ENCODE peak calls at places on chromosomes 7 and 10, in five cellular contexts. V is pancreas, S is body of pancreas, L is ovary, Z is stomach. J is an unnamed sample.

GRCh38 chr10:125982256-125982948 is 86.0 kb downstream of the FANK1 start:
- DNase-seq in V (no peak), S (peak; percentile 57), L (peak; percentile 37), Z (no peak), J (no peak)

GRCh38 chr7:141558544-141559183 is 7.5 kb downstream of the AGK start:
- DNase-seq in V (no peak), S (no peak), L (no peak), Z (no peak), J (no peak)

GRCh38 chr10:75443362-75443761 is 11.9 kb downstream of the LRMDA start:
- DNase-seq in V (no peak), S (no peak), L (no peak), Z (no peak), J (no peak)

GRCh38 chr10:80090120-80090519 is 11.7 kb downstream of the TMEM254 start:
- DNase-seq in V (no peak), S (no peak), L (no peak), Z (no peak), J (no peak)

GRCh38 chr7:88262562-88262961 is 42.7 kb upstream of the SRI start:
- DNase-seq in V (no peak), S (no peak), L (no peak), Z (no peak), J (no peak)

GRCh38 chr10:73867126-73867807 is 7.1 kb downstream of the CAMK2G start:
- DNase-seq in V (no peak), S (no peak), L (no peak), Z (no peak), J (no peak)

GRCh38 chr7:75619636-75620035 is 119.1 kb downstream of the HIP1 start:
- DNase-seq in V (no peak), S (no peak), L (no peak), Z (no peak), J (no peak)

GRCh38 chr7:35707422-35707821 is 12.5 kb upstream of the HERPUD2 start:
- DNase-seq in V (no peak), S (no peak), L (no peak), Z (no peak), J (no peak)

GRCh38 chr7:1555813-1556540 is at the start of gene TMEM184A:
- DNase-seq in V (peak; percentile 99), S (peak; percentile 98), L (peak; percentile 23), Z (peak; percentile 96), J (no peak)

GRCh38 chr10:77185696-77186095 is 451.9 kb downstream of the KCNMA1 start:
- DNase-seq in V (no peak), S (no peak), L (no peak), Z (no peak), J (no peak)

GRCh38 chr7:111931016-111931517 is 275.1 kb downstream of the DOCK4 start:
- DNase-seq in V (no peak), S (no peak), L (no peak), Z (no peak), J (no peak)

GRCh38 chr7:142478479-142479220 is 220.8 kb upstream of the PRSS58 start:
- DNase-seq in V (no peak), S (peak; percentile 51), L (no peak), Z (no peak), J (no peak)

GRCh38 chr7:156034397-156034796 is 222.1 kb upstream of the SHH start:
- DNase-seq in V (no peak), S (no peak), L (no peak), Z (no peak), J (no peak)

GRCh38 chr7:123208793-123209192 is 9.0 kb upstream of the SLC13A1 start:
- DNase-seq in V (no peak), S (peak; percentile 44), L (no peak), Z (no peak), J (no peak)

DNA sequence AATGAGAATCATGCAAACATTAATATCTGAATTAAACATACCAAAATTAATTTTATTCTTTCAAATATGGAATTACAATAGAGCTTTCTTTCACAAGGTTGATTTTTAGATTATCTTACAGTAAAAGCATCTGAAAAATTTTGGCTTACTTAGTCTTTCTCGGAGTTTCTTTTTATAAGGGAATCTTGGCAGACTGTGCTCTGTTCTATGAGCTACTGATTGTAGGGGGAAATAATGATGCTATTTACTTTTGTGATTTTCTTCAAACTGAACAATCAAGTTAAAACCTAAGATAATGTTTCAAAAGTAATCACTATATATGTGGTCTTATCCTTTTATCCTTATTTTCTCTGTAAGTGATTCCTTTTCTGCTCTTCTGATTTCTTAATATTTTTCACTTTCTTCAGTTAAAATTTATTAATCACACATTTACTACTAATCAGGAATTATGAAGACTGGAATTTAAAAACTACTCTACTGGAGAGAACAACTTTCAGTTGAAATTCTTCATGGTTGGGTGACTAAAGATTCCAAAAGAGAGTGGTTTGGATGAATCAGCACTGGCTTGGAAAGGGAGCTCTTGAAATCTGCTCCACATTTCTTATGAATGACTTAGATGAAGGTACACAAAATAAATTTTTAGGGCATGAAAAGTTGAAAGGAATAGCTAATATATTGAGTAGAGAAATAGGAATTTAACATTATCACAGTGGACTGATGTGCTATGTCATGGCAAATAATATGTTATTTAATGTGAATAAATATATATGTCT is 103.9 kb downstream of the PPP1R9A start:
- DNase-seq in V (no peak), S (no peak), L (no peak), Z (no peak), J (no peak)
- H3K4me3 ChIP-seq in V (no peak overlapping the region), S (no peak overlapping the region), L (no peak overlapping the region), Z (no peak overlapping the region), J (no peak overlapping the region)

GRCh38 chr7:105521027-105521730 is 892 bp downstream of the PUS7 start:
- DNase-seq in V (peak; percentile 84), S (peak; percentile 59), L (peak; percentile 57), Z (peak; percentile 66), J (peak; percentile 45)
- H3K27ac ChIP-seq in V (peak overlapping the region; percentile 93), S (peak overlapping the region; percentile 93), L (peak overlapping the region; percentile 65), Z (peak overlapping the region; percentile 94), J (peak overlapping the region; percentile 87)

DNA sequence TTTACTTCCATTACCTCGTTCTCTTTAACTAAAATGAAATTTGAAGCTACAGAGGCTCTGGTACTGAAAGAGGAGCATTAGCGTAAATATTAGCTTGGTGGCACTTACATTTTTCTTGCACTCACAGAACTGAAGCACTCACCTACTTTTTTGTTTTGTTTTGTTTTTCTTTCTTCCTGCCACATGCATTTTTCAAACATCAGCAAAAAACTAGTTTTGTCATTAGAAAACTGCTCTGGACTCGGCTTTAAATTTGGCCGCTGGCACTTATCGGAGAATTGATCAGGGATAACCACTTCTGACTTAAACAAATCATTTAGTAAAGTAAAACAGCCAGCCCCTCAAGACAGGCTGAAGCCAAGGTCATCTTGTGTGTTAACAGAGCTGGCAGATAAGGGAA is 216.3 kb downstream of the SFMBT2 start:
- DNase-seq in V (no peak), S (no peak), L (no peak), Z (no peak), J (no peak)
- H3K4me3 ChIP-seq in V (no peak overlapping the region), S (no peak overlapping the region), L (no peak overlapping the region), Z (no peak overlapping the region), J (no peak overlapping the region)

DNA sequence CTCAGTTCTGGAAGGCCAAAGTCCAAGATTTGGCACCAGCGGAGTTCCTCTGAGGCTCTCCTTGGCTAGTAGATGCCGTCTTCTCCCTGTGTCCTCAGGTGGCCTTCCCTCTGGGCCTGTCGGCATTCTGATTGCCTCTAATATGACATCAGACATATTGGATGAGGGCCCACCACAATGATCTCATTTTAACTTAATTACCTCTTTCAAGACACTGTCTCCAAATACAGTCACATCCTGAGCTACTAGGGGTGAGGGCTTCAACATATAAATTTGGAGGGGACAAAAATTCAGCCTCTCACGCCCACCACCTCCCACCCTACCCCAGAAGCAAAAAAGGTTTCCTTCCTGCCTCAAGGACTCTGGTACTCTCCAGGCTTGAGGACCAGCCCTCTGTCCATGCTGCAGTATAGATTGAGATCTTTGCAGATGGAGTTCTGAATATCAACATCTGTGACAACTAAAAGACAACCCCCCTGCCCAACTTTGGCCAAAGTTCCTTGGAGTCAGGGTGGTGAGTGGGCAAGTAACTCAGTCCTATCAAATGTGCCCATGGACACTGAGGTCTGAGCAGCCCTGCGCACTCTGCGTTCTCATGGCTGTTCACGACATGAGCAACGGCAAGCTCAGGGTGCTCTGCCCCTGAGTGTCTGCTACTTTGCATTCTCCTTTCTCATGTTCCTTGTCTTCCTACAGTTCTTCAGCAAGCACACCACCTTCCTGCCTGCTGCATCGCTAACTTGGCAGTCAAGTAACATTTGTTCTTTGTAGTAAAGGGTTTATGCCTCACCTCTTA is 11.5 kb downstream of the TMEM176B start:
- DNase-seq in V (no peak), S (peak; percentile 39), L (peak; percentile 35), Z (no peak), J (peak; percentile 44)
- H3K27ac ChIP-seq in V (no peak overlapping the region), S (peak overlapping the region; percentile 7), L (peak overlapping the region; percentile 64), Z (peak overlapping the region; percentile 85), J (peak overlapping the region; percentile 44)

DNA sequence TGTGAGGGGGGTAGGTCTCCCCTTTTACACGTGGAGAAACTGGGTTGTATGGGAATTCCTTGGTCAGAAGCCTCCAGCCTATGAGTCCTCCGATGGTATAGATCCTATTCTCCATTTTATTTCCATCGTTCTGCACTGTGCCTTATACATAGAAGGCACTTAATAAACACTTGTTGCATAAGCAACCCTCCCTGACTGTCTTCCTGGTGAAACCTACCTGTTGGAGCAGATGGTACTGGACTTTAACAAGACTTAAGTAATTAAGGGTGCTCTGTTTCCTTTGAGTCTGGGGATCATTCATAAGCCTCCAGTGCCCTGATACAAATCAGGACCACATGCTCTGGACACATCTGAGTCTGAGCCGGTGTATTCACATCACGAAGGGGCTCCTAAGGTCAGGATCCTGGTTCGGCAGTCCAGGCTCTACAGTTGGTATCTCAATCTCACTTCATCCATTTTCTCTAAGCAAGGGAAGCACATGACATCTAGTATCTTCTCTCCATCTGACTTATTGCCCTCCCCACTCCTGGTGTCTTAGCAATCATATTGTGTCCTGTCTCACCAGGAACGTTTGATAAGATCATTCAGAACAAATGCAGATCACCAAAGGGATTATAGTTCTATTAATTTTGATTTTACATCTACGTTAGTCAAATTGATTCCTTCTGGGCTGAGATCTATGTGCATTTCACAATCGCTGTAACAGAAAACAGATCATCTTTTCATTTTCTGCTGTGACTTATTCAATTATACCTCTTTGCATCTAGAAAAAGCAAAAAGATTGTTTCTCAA is 22.8 kb upstream of the EZH2 start:
- DNase-seq in V (no peak), S (no peak), L (no peak), Z (no peak), J (no peak)
- H3K4me3 ChIP-seq in V (no peak overlapping the region), S (no peak overlapping the region), L (no peak overlapping the region), Z (no peak overlapping the region), J (no peak overlapping the region)

J was measured in uterus.